ENCODE peak calls at places on chromosomes 7 and 10, in five cellular contexts. Z, R, C, P and E are unnamed samples.

GRCh38 chr10:90602815-90603600 is 254.8 kb downstream of the HTR7 start:
- DNase-seq in Z (no peak), R (no peak), C (no peak), P (no peak), E (no peak)

GRCh38 chr7:104366390-104366789 is 38.0 kb downstream of the LHFPL3 start:
- DNase-seq in Z (no peak), R (no peak), C (no peak), P (no peak), E (no peak)

GRCh38 chr10:114384181-114384580 is 20.1 kb downstream of the AFAP1L2 start:
- DNase-seq in Z (no peak), R (no peak), C (no peak), P (no peak), E (no peak)

GRCh38 chr7:110502893-110503465 is 587.9 kb upstream of the LRRN3 start:
- DNase-seq in Z (no peak), R (no peak), C (no peak), P (no peak), E (no peak)

GRCh38 chr7:12741951-12742575 is 54.6 kb downstream of the ARL4A start:
- DNase-seq in Z (no peak), R (no peak), C (no peak), P (no peak), E (no peak)

GRCh38 chr7:2005746-2006145 is 227.0 kb downstream of the MAD1L1 start:
- DNase-seq in Z (no peak), R (peak; percentile 42), C (no peak), P (no peak), E (no peak)

GRCh38 chr10:44363716-44364115 is 21.2 kb downstream of the CXCL12 start:
- DNase-seq in Z (no peak), R (peak; percentile 39), C (no peak), P (no peak), E (no peak)

GRCh38 chr7:128869138-128869943 is 6.7 kb downstream of the ATP6V1F start:
- DNase-seq in Z (no peak), R (peak; percentile 86), C (no peak), P (peak; percentile 74), E (peak; percentile 92)

DNA sequence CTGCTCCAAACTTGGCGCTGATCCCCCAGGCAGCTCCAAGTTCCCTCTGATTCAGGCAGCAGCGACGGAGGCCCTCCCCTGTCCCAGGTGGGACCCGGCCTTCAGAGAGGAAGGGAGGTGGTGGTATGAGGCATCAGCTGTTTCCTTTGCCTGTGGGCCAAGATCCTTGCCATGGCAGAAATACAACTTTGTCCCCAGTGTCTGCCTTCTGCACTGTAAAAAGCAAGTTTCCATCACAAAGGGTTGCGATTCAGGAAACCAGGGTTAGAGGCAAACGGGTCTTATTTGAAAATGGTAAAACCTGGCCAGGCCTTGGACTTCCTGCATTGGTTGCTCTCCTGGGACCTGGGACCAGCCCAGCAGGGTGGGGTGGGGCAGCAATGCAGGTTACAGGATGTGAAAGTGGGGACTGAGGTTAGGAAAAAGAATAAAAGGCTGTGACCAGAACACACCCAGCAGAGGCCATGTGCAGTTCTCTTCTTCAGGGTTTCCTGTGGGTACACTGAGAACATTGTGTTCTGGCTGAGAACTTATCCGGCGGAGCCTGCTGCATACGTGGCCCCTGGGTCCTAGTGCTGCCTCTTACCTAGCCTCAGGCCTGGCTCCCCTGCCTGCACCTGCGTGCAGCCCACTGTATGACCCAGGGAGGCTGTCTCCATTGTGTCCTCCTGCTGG is 25.1 kb upstream of the DDIT4 start:
- DNase-seq in Z (peak; percentile 68), R (peak; percentile 96), C (no peak), P (peak; percentile 55), E (peak; percentile 94)
- TF ChIP-seq POLR2AphosphoS5 in Z (peak; percentile 97), R (peak; percentile 86), C (peak; percentile 43), P (peak; percentile 88), E (peak; percentile 95)

DNA sequence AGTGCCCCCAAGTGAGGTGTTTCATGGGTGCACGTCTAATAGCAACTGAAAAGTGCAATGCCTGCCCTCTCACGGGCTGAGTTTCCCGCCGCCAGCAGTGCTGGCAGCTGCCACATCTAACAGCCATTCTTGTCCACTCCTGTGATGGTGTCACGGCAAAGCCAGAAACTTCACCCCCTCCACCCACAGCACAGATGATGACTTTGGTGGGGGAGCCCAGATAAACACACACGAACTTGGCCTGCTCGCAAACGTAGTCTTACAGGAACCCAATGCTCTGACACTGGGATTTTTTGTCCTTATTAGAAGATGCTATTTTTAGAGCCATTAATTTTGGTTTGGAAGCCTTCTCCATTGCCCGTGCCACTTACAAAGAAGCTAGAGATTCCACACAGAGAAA is 26.7 kb downstream of the CPXM2 start:
- DNase-seq in Z (no peak), R (no peak), C (no peak), P (no peak), E (no peak)
- TF ChIP-seq POLR2AphosphoS5 in Z (no peak), R (no peak), C (no peak), P (no peak), E (no peak)

GRCh38 chr10:33336606-33337334 is 2.3 kb upstream of the NRP1 start:
- DNase-seq in Z (no peak), R (peak; percentile 80), C (no peak), P (peak; percentile 9), E (peak; percentile 89)

GRCh38 chr10:33335550-33335799 is 1.0 kb upstream of the NRP1 start:
- DNase-seq in Z (no peak), R (no peak), C (no peak), P (peak; percentile 19), E (no peak)

GRCh38 chr10:33337335-33337854 is 2.9 kb upstream of the NRP1 start:
- DNase-seq in Z (no peak), R (no peak), C (no peak), P (no peak), E (no peak)

GRCh38 chr10:33334839-33335549 is 527 bp upstream of the NRP1 start:
- DNase-seq in Z (peak; percentile 36), R (peak; percentile 84), C (peak; percentile 24), P (peak; percentile 25), E (peak; percentile 94)

DNA sequence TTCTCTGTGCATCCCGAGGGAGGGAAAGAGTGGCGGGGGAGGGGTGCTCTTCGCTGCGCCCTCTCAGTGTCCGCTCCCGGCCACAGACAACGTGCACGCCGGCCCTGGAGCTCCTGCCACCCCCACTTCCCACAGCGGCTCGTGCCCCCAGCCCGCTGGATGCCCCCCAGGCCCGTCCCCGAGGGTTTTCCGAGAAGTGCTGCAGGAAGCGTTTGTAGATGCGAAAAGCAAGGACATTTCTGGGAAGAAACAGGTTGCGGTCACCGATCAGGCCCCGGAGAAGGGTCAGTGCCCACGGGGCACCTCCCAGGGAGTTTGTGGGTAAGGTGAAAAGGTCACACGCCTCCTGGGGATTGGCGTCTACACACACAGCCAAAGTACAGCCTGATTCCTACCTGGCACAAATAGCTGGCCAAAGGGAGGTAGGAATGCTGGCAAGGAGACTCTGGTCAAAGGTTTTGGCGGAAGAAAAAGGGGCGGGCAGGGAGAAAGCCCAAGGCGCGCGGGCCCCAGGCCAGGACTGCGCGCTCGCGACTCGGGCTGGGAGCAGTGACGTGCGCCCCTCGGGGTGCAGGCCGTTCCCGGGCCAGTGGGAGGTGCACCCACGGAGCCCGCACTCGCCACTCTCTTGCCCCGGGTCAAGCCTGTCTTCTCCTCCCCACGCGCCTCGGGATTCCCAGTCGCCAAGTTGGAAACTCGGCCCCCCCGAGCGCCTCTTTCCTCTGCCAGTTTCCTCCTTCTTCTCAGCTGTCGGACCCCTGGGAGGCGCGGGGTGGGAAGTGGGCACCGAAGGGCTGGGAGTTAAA is 1.5 kb upstream of the NRP1 start:
- DNase-seq in Z (no peak), R (peak; percentile 82), C (no peak), P (no peak), E (peak; percentile 92)
- TF ChIP-seq POLR2AphosphoS5 in Z (no peak), R (peak; percentile 73), C (no peak), P (no peak), E (no peak)

DNA sequence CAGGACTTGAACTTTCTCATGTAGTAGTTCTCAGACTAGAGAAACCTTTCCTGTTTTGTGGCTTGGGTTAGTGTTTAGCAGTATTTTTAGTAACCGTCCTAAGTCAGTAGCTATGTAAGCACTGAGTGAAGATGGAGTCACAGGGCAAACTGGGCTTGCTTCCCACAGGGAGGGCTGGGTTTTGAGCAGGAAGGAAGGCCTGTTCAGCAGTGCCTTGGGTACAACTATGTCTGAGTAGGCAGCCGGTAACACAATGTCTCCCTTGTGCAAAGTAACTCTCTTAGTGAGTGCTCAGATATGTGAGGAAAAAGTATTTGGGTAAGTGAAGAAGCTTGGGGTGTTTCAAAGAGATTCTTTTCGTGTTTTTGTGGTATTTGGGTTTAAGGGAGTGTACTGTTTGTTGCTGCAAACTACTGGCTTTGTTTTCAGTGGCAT is 96.4 kb downstream of the CCSER2 start:
- DNase-seq in Z (peak; percentile 54), R (no peak), C (peak; percentile 36), P (no peak), E (no peak)
- TF ChIP-seq POLR2AphosphoS5 in Z (no peak), R (no peak), C (no peak), P (no peak), E (peak; percentile 82)

GRCh38 chr7:151951672-151952338 is 4.4 kb upstream of the GALNTL5 start:
- DNase-seq in Z (no peak), R (no peak), C (no peak), P (no peak), E (no peak)

GRCh38 chr7:151960449-151960848 is 4.2 kb downstream of the GALNTL5 start:
- DNase-seq in Z (no peak), R (no peak), C (no peak), P (no peak), E (no peak)

GRCh38 chr7:151958036-151959010 is 2.1 kb downstream of the GALNTL5 start:
- DNase-seq in Z (no peak), R (no peak), C (no peak), P (no peak), E (peak; percentile 41)

GRCh38 chr7:151954866-151955820 is 1.1 kb upstream of the GALNTL5 start:
- DNase-seq in Z (no peak), R (no peak), C (no peak), P (no peak), E (no peak)
- TF ChIP-seq POLR2AphosphoS5 in Z (no peak), R (no peak), C (no peak), P (no peak), E (no peak)

GRCh38 chr7:26198133-26198780 is 2.3 kb downstream of the HNRNPA2B1 start:
- DNase-seq in Z (no peak), R (no peak), C (no peak), P (no peak), E (no peak)
- TF ChIP-seq POLR2AphosphoS5 in Z (no peak), R (no peak), C (peak; percentile 36), P (no peak), E (no peak)

GRCh38 chr7:137992042-137992737 is 9.7 kb downstream of the CREB3L2 start:
- DNase-seq in Z (peak; percentile 98), R (no peak), C (no peak), P (no peak), E (no peak)

GRCh38 chr7:137987968-137988367 is 13.9 kb downstream of the CREB3L2 start:
- DNase-seq in Z (no peak), R (no peak), C (no peak), P (no peak), E (no peak)

GRCh38 chr7:137989127-137989526 is 12.8 kb downstream of the CREB3L2 start:
- DNase-seq in Z (no peak), R (no peak), C (no peak), P (no peak), E (no peak)

GRCh38 chr7:137989590-137989989 is 12.3 kb downstream of the CREB3L2 start:
- DNase-seq in Z (no peak), R (no peak), C (no peak), P (no peak), E (no peak)

GRCh38 chr7:137990251-137990901 is 11.5 kb downstream of the CREB3L2 start:
- DNase-seq in Z (no peak), R (no peak), C (no peak), P (no peak), E (no peak)
- TF ChIP-seq POLR2AphosphoS5 in Z (no peak), R (no peak), C (no peak), P (no peak), E (no peak)